ENCODE peak calls at places on chromosomes 11 and 22, in four cellular contexts. N is stimulated activated CD4-positive, alpha-beta T cell treated with anti-CD3 and anti-CD28 coated beads, Interleukin-4, amount 100 ng/mL, for 4 hours; W is progenitor cell of endocrine pancreas; S is naive thymus-derived CD4-positive, alpha-beta T cell. X is an unnamed sample.

GRCh38 chr11:9982796-9983579 is 311.0 kb downstream of the SBF2 start:
- DNase-seq in N (no peak), W (no peak), S (no peak), X (no peak)

GRCh38 chr22:37183432-37184379 is 4.3 kb downstream of the C1QTNF6 start:
- DNase-seq in N (no peak), W (no peak), S (no peak), X (no peak)

GRCh38 chr22:30643055-30643875 is 7.7 kb downstream of the SLC35E4 start:
- DNase-seq in N (no peak), W (no peak), S (no peak), X (no peak)

GRCh38 chr22:25626146-25626992 is 61.9 kb downstream of the GRK3 start:
- DNase-seq in N (no peak), W (no peak), S (no peak), X (no peak)

GRCh38 chr11:83601201-83601992 is 315.2 kb upstream of the CCDC90B start:
- DNase-seq in N (no peak), W (no peak), S (no peak), X (no peak)

GRCh38 chr11:42329930-42330555 is 870.6 kb upstream of the LRRC4C start:
- DNase-seq in N (no peak), W (no peak), S (no peak), X (no peak)

GRCh38 chr11:15124528-15124927 is 9.8 kb downstream of the INSC start:
- DNase-seq in N (no peak), W (no peak), S (no peak), X (no peak)

GRCh38 chr11:111379500-111380136 is 543 bp upstream of the POU2AF1 start:
- DNase-seq in N (peak; percentile 76), W (no peak), S (no peak), X (no peak)

GRCh38 chr11:74989269-74989655 is 529 bp downstream of the NEU3 start:
- DNase-seq in N (no peak), W (no peak), S (no peak), X (no peak)

GRCh38 chr11:83682645-83682973 is 396.4 kb upstream of the CCDC90B start:
- DNase-seq in N (no peak), W (no peak), S (no peak), X (no peak)

GRCh38 chr11:95917188-95918036 is 6.5 kb downstream of the MTMR2 start:
- DNase-seq in N (no peak), W (no peak), S (no peak), X (no peak)

GRCh38 chr11:118318112-118319030 is 13.8 kb downstream of the CD3E start:
- DNase-seq in N (no peak), W (no peak), S (no peak), X (no peak)

GRCh38 chr11:94493146-94493442 is 550 bp downstream of the MRE11 start:
- DNase-seq in N (no peak), W (no peak), S (no peak), X (no peak)

GRCh38 chr11:111427471-111427912 is 48.4 kb upstream of the POU2AF1 start:
- DNase-seq in N (no peak), W (no peak), S (no peak), X (no peak)

GRCh38 chr11:84193706-84194105 is 907.5 kb upstream of the CCDC90B start:
- DNase-seq in N (no peak), W (no peak), S (no peak), X (no peak)

GRCh38 chr22:24466831-24467249 is 28.3 kb upstream of the UPB1 start:
- DNase-seq in N (no peak), W (no peak), S (no peak), X (no peak)

GRCh38 chr11:44761546-44761961 is 34.8 kb downstream of the TSPAN18 start:
- DNase-seq in N (no peak), W (no peak), S (no peak), X (no peak)

GRCh38 chr22:46863794-46864193 is 101.3 kb downstream of the TBC1D22A start:
- DNase-seq in N (no peak), W (no peak), S (no peak), X (no peak)

X was measured in neuronal stem cell.